ENCODE peak calls at places on chromosomes 6 and 20, in seven cellular contexts. K is psoas muscle; G is naive thymus-derived CD4-positive, alpha-beta T cell; U is H9; P is right atrium auricular region; D is brain microvascular endothelial cell; H is heart right ventricle. E is an unnamed sample. For H3K27me3, the result is how much of the 10 kb centered on the place peaks cover.

GRCh38 chr6:46410330-46410953 is 80.8 kb downstream of the RCAN2 start:
- DNase-seq in K (no peak), G (no peak), U (no peak), P (no peak), D (peak), H (peak), E (no peak)

GRCh38 chr6:107763959-107764358 is 60.2 kb downstream of the SCML4 start:
- DNase-seq in K (no peak), G (no peak), U (no peak), P (no peak), D (peak), H (no peak), E (no peak)

GRCh38 chr20:25220810-25221591 is 25.5 kb downstream of the ENTPD6 start:
- DNase-seq in K (peak), G (no peak), U (no peak), P (no peak), D (no peak), H (no peak), E (no peak)

GRCh38 chr6:12420626-12421025 is 130.5 kb downstream of the EDN1 start:
- DNase-seq in K (no peak), G (no peak), U (no peak), P (no peak), D (no peak), H (no peak), E (no peak)

GRCh38 chr6:105733556-105734162 is 330.8 kb upstream of the PREP start:
- DNase-seq in K (no peak), G (peak), U (no peak), P (no peak), D (no peak), H (no peak), E (no peak)

GRCh38 chr6:27126046-27126814 is 121.3 kb upstream of the PRSS16 start:
- DNase-seq in K (no peak), G (no peak), U (no peak), P (no peak), D (no peak), H (no peak), E (no peak)

GRCh38 chr6:33021917-33022316 is 12.5 kb upstream of the HLA-DOA start:
- DNase-seq in K (no peak), G (no peak), U (no peak), P (no peak), D (no peak), H (no peak), E (no peak)

GRCh38 chr6:109595998-109596397 is 95.0 kb downstream of the AK9 start:
- DNase-seq in K (no peak), G (no peak), U (peak), P (no peak), D (peak), H (no peak), E (peak)

GRCh38 chr6:97053643-97054411 is 129.3 kb downstream of the KLHL32 start:
- DNase-seq in K (no peak), G (no peak), U (no peak), P (no peak), D (no peak), H (no peak), E (no peak)

GRCh38 chr6:150685860-150686259 is 86.2 kb downstream of the PLEKHG1 start:
- DNase-seq in K (no peak), G (no peak), U (peak), P (no peak), D (no peak), H (no peak), E (peak)

GRCh38 chr20:8930691-8931090 is 138.2 kb upstream of the PLCB4 start:
- DNase-seq in K (no peak), G (no peak), U (no peak), P (no peak), D (no peak), H (no peak), E (no peak)

GRCh38 chr6:165843121-165843520 is 180.1 kb upstream of the PDE10A start:
- DNase-seq in K (no peak), G (no peak), U (peak), P (no peak), D (no peak), H (no peak), E (no peak)

GRCh38 chr6:39801456-39802251 is 9.5 kb downstream of the DAAM2 start:
- DNase-seq in K (no peak), G (no peak), U (no peak), P (no peak), D (no peak), H (no peak), E (peak)

GRCh38 chr6:139846538-139847321 is 472.3 kb upstream of the CITED2 start:
- DNase-seq in K (no peak), G (no peak), U (peak), P (no peak), D (no peak), H (peak), E (no peak)

GRCh38 chr6:11613336-11613735 is 75.8 kb downstream of the TMEM170B start:
- DNase-seq in K (no peak), G (no peak), U (no peak), P (no peak), D (no peak), H (no peak), E (no peak)

GRCh38 chr6:89479902-89480301 is 47.0 kb downstream of the ANKRD6 start:
- DNase-seq in K (no peak), G (no peak), U (no peak), P (no peak), D (no peak), H (no peak), E (no peak)

GRCh38 chr6:76490456-76490855 is 418.0 kb upstream of the IMPG1 start:
- DNase-seq in K (no peak), G (no peak), U (no peak), P (no peak), D (no peak), H (no peak), E (no peak)

GRCh38 chr6:35453236-35453635 is 1.1 kb downstream of the FANCE start:
- DNase-seq in K (no peak), G (no peak), U (no peak), P (no peak), D (no peak), H (no peak), E (no peak)

GRCh38 chr6:117167520-117168271 is 97.7 kb upstream of the VGLL2 start:
- DNase-seq in K (peak), G (no peak), U (peak), P (no peak), D (no peak), H (no peak), E (peak)

GRCh38 chr6:73580247-73581149 is 59.7 kb upstream of the EEF1A1 start:
- DNase-seq in K (peak), G (no peak), U (peak), P (peak), D (peak), H (peak), E (peak)

GRCh38 chr6:38058022-38058421 is 238.5 kb downstream of the ZFAND3 start:
- DNase-seq in K (no peak), G (peak), U (no peak), P (no peak), D (peak), H (no peak), E (no peak)

GRCh38 chr6:137883400-137883888 is 16.4 kb downstream of the TNFAIP3 start:
- DNase-seq in K (no peak), G (peak), U (no peak), P (no peak), D (no peak), H (no peak), E (no peak)

GRCh38 chr6:87375315-87375714 is 30.7 kb downstream of the C6orf163 start:
- DNase-seq in K (no peak), G (no peak), U (no peak), P (no peak), D (no peak), H (no peak), E (no peak)

GRCh38 chr6:80956898-80957297 is 795.6 kb downstream of the TENT5A start:
- DNase-seq in K (no peak), G (no peak), U (no peak), P (no peak), D (no peak), H (no peak), E (no peak)

GRCh38 chr6:158143700-158144099 is 24.4 kb downstream of the SERAC1 start:
- DNase-seq in K (no peak), G (no peak), U (peak), P (no peak), D (no peak), H (no peak), E (no peak)

GRCh38 chr20:48709292-48709691 is 118.5 kb downstream of the PREX1 start:
- DNase-seq in K (no peak), G (no peak), U (no peak), P (no peak), D (no peak), H (no peak), E (no peak)

GRCh38 chr6:154953644-154954043 is 41.5 kb upstream of the TIAM2 start:
- DNase-seq in K (no peak), G (no peak), U (no peak), P (no peak), D (no peak), H (no peak), E (no peak)

GRCh38 chr6:116405147-116405546 is 34.4 kb downstream of the DSE start:
- DNase-seq in K (no peak), G (no peak), U (no peak), P (no peak), D (no peak), H (no peak), E (no peak)

GRCh38 chr6:113385020-113385431 is 472.1 kb upstream of the MARCKS start:
- DNase-seq in K (no peak), G (no peak), U (no peak), P (no peak), D (no peak), H (no peak), E (no peak)

GRCh38 chr6:20153194-20153593 is 59.1 kb downstream of the MBOAT1 start:
- DNase-seq in K (no peak), G (no peak), U (no peak), P (no peak), D (no peak), H (no peak), E (no peak)

GRCh38 chr6:113137411-113137810 is 719.7 kb upstream of the MARCKS start:
- DNase-seq in K (peak), G (no peak), U (no peak), P (no peak), D (no peak), H (peak), E (peak)

GRCh38 chr6:100617633-100618348 is 153.1 kb upstream of the SIM1 start:
- DNase-seq in K (no peak), G (no peak), U (no peak), P (no peak), D (no peak), H (no peak), E (no peak)

GRCh38 chr6:26432622-26433021 is 7.7 kb upstream of the BTN3A3 start:
- DNase-seq in K (no peak), G (no peak), U (no peak), P (no peak), D (peak), H (peak), E (no peak)

GRCh38 chr20:40467014-40467413 is 222.0 kb downstream of the MAFB start:
- DNase-seq in K (no peak), G (no peak), U (no peak), P (no peak), D (no peak), H (peak), E (no peak)

GRCh38 chr6:16989382-16989781 is 112.5 kb upstream of the STMND1 start:
- DNase-seq in K (no peak), G (no peak), U (no peak), P (no peak), D (no peak), H (no peak), E (no peak)
- H3K27me3 ChIP-seq in K (under half), G (under half), U (under half), P (under half), D (under half), H (under half), E (under half)

GRCh38 chr6:121106962-121107361 is 227.3 kb downstream of the TBC1D32 start:
- DNase-seq in K (no peak), G (no peak), U (no peak), P (no peak), D (no peak), H (no peak), E (no peak)
- H3K27me3 ChIP-seq in K (under half), G (under half), U (under half), P (under half), D (under half), H (under half), E (under half)

GRCh38 chr6:160131636-160132296 is 10.2 kb downstream of the SLC22A1 start:
- DNase-seq in K (no peak), G (no peak), U (no peak), P (no peak), D (no peak), H (no peak), E (peak)
- H3K27me3 ChIP-seq in K (under half), G (under half), U (under half), P (under half), D (under half), H (under half), E (under half)

GRCh38 chr6:61592238-61592637 is 693.8 kb downstream of the KHDRBS2 start:
- DNase-seq in K (no peak), G (no peak), U (no peak), P (no peak), D (no peak), H (no peak), E (no peak)
- H3K27me3 ChIP-seq in K (under half), G (under half), U (under half), P (under half), D (under half), H (under half), E (under half)

DNA sequence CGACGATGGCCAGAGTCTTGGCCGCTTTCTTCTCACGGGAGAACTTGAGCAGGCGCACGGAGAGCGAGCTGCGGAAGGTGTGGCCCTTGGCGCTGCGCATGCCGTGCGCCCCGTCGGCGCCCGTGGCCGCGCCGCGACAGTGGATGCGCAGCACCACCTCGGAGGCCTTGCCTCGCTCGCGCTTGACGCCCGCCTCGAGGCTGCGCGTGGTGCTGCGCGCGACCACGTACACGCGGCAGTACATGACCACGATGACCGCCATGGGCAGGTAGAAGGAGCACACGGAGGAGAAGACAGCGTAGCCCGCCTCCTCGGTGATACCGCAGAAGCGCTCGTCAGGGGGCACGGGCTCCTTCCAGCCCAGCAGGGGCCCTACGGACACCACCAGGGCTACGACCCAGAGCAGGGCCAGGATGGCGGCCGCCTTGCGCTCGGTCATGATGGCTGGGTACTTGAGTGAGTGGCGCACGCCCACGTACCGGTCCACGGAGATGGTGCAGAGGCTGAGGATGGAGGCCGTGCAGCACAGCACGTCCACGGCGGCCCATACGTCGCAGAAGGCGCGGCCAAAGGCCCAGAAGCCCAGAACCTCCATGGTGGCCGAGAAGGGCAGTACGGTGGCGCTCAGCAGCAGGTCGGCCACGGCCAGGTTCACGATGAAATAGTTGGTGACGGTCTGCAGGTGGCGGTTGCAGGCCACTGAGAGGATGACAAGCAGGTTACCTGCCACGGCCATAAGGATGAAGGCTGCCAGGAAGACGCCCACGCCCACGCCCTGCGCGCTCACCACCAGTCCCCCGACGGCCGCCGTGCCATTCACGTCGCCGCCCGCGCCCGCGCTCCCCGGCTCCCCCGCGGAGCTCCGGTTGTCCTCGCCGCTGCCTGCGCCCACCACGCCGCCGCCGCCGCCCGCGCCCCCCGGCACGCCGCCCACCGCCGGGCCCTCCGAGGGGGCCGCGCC is 232.8 kb upstream of the RNF24 start:
- DNase-seq in K (no peak), G (no peak), U (peak), P (no peak), D (no peak), H (no peak), E (peak)
- H3K27me3 ChIP-seq in K (half or more), G (under half), U (under half), P (under half), D (under half), H (half or more), E (under half)

GRCh38 chr20:46027245-46027853 is 1.7 kb upstream of the SLC12A5 start:
- DNase-seq in K (no peak), G (no peak), U (no peak), P (no peak), D (peak), H (peak), E (no peak)
- H3K27me3 ChIP-seq in K (half or more), G (under half), U (under half), P (under half), D (half or more), H (half or more), E (under half)

E was measured in upper lobe of left lung.